ENCODE peak calls at places on chromosomes 11 and 22, in six cellular contexts. Q, W, X, P, L and B are unnamed samples.
A peak's percentile ranks its signal among the peaks of the same experiment; 100 is the strongest.

GRCh38 chr22:23503142-23503541 is 76.9 kb downstream of the IGLL1 start:
- DNase-seq in X (no peak), L (no peak), Q (no peak), P (no peak), W (no peak), B (no peak)

GRCh38 chr11:14500181-14500651 is 605 bp upstream of the COPB1 start:
- DNase-seq in L (no peak), P (peak; percentile 41), W (no peak), X (peak; percentile 82), Q (peak; percentile 4), B (peak; percentile 67)

GRCh38 chr22:22342697-22343602 is 98.4 kb downstream of the VPREB1 start:
- DNase-seq in W (peak; percentile 1), P (peak; percentile 92), L (no peak), Q (no peak), X (peak; percentile 26), B (peak; percentile 36)

GRCh38 chr11:65383778-65384177 is 1.3 kb upstream of the SLC25A45 start:
- DNase-seq in L (no peak), Q (no peak), X (peak; percentile 21), P (no peak), W (no peak), B (no peak)

GRCh38 chr22:36125434-36125833 is 35.1 kb downstream of the APOL3 start:
- DNase-seq in Q (no peak), X (no peak), L (no peak), P (no peak), W (no peak), B (no peak)

GRCh38 chr11:79342236-79342635 is 98.6 kb downstream of the TENM4 start:
- DNase-seq in L (no peak), P (no peak), Q (no peak), W (no peak), X (no peak), B (no peak)

GRCh38 chr11:13335319-13335718 is 57.7 kb downstream of the BMAL1 start:
- DNase-seq in P (peak; percentile 76), W (peak; percentile 5), X (peak; percentile 81), L (no peak), Q (peak; percentile 60), B (peak; percentile 85)

GRCh38 chr22:29683536-29683935 is 36.3 kb upstream of the CABP7 start:
- DNase-seq in W (no peak), X (no peak), P (no peak), Q (no peak), L (no peak), B (no peak)

GRCh38 chr22:23894710-23895598 is 771 bp downstream of the MIF start:
- DNase-seq in Q (no peak), L (no peak), W (peak; percentile 19), X (peak; percentile 85), P (peak; percentile 86), B (peak; percentile 90)

GRCh38 chr11:47332791-47333525 is 19.5 kb downstream of the MYBPC3 start:
- DNase-seq in W (no peak), P (no peak), X (no peak), L (no peak), Q (no peak), B (no peak)

GRCh38 chr11:70501026-70501901 is 102.9 kb downstream of the CTTN start:
- DNase-seq in X (peak; percentile 68), W (no peak), P (no peak), L (no peak), Q (no peak), B (peak; percentile 39)

GRCh38 chr11:106552694-106553203 is 465.5 kb downstream of the GUCY1A2 start:
- DNase-seq in L (no peak), W (no peak), P (peak; percentile 4), X (no peak), Q (no peak), B (no peak)

GRCh38 chr11:93330446-93330984 is at the start of gene DEUP1:
- DNase-seq in X (peak; percentile 4), W (no peak), L (no peak), P (peak; percentile 77), Q (no peak), B (peak; percentile 78)

GRCh38 chr22:37681556-37682049 is 4.5 kb upstream of the NOL12 start:
- DNase-seq in X (peak; percentile 88), W (no peak), P (peak; percentile 77), L (no peak), Q (peak; percentile 47), B (peak; percentile 87)